ENCODE peak calls at places on chromosomes 4 and X, in eight cellular contexts. T, P, A, K, M, X, C and U are unnamed samples.

GRCh38 chr4:94711635-94712034 is 46.1 kb upstream of the BMPR1B start:
- DNase-seq in T (no peak), P (no peak), A (no peak), K (no peak), M (no peak), X (no peak), C (no peak), U (no peak)

GRCh38 chrX:48688531-48689142 is 5.0 kb downstream of the WAS start:
- DNase-seq in T (no peak), P (no peak), A (no peak), K (no peak), M (no peak), X (no peak), C (no peak), U (no peak)

GRCh38 chr4:112951362-112951962 is 98.0 kb upstream of the ANK2 start:
- DNase-seq in T (no peak), P (no peak), A (no peak), K (no peak), M (no peak), X (no peak), C (no peak), U (no peak)

GRCh38 chr4:165861378-165861777 is 11.7 kb upstream of the TLL1 start:
- DNase-seq in T (no peak), P (no peak), A (no peak), K (no peak), M (no peak), X (no peak), C (no peak), U (no peak)

GRCh38 chrX:7072856-7073255 is 74.7 kb upstream of the STS start:
- DNase-seq in T (no peak), P (no peak), A (no peak), K (no peak), M (no peak), X (no peak), C (no peak), U (no peak)

GRCh38 chrX:65697173-65697572 is 29.7 kb downstream of the MSN start:
- DNase-seq in T (no peak), P (no peak), A (no peak), K (no peak), M (no peak), X (peak; percentile 22), C (no peak), U (no peak)

GRCh38 chr4:7758444-7758815 is 181.2 kb downstream of the AFAP1 start:
- DNase-seq in T (no peak), P (no peak), A (no peak), K (no peak), M (no peak), X (no peak), C (no peak), U (peak; percentile 36)

GRCh38 chrX:17374619-17375360 is at the start of gene NHS:
- DNase-seq in T (peak; percentile 72), P (peak; percentile 90), A (peak; percentile 80), K (peak; percentile 76), M (peak; percentile 89), X (peak; percentile 56), C (no peak), U (no peak)

GRCh38 chr4:189124149-189124758 is 816.4 kb upstream of the FRG1 start:
- DNase-seq in T (no peak), P (peak; percentile 53), A (peak; percentile 33), K (no peak), M (no peak), X (peak; percentile 54), C (no peak), U (no peak)

GRCh38 chr4:2745981-2746806 is 9.9 kb downstream of the TNIP2 start:
- DNase-seq in T (no peak), P (no peak), A (peak; percentile 94), K (no peak), M (no peak), X (peak; percentile 70), C (peak; percentile 54), U (peak; percentile 74)

GRCh38 chr4:169115897-169116254 is 105.8 kb upstream of the CBR4 start:
- DNase-seq in T (no peak), P (no peak), A (peak; percentile 100), K (no peak), M (no peak), X (peak; percentile 96), C (no peak), U (no peak)

GRCh38 chrX:23103546-23103945 is 103.8 kb downstream of the DDX53 start:
- DNase-seq in T (no peak), P (peak; percentile 1), A (no peak), K (no peak), M (no peak), X (no peak), C (no peak), U (no peak)
- TF ChIP-seq CTCF in T (no peak), P (peak; percentile 17), A (no peak), K (no peak), M (no peak), X (no peak), C (no peak), U (no peak)

DNA sequence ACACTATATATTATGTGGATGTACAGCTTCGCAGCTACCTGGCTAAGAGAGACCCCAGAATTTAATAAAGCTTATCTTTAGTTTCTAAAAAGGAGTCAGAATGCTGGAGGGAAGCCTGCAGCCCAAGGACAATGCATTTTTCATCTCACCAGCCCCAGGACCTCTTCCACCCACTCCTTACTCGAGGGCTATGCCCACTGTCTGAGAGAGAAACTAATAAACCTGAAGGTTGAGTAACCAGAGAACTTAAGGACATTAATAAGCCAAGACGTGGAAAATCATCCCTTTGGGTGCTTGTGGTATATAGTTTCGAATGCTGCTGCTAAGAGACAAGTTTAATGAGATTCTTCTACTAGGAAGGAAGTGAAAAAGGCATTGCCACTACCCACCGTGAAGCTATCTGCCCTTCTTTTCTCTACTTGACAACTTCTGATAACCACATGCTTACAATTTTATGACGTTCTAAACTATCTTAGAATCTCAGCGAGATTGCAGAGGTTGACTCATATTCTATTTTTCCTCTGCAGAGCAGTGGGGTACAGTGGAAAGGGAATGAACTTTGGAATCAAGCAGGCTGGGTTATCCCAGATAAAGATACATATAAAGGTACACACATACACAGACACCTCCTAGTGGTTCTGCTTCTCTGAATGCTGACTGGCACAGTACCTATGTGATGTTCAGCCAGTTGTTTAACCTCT is 3.3 kb downstream of the RELL1 start:
- DNase-seq in T (no peak), P (no peak), A (peak; percentile 24), K (no peak), M (no peak), X (peak; percentile 29), C (no peak), U (no peak)
- TF ChIP-seq CTCF in T (no peak), P (no peak), A (no peak), K (no peak), M (no peak), X (peak; percentile 22), C (no peak), U (no peak)

GRCh38 chr4:107760281-107760947 is 40.4 kb upstream of the PAPSS1 start:
- DNase-seq in T (no peak), P (peak; percentile 23), A (no peak), K (no peak), M (no peak), X (no peak), C (no peak), U (no peak)
- TF ChIP-seq CTCF in T (peak; percentile 36), P (peak; percentile 39), A (no peak), K (no peak), M (no peak), X (peak; percentile 37), C (no peak), U (peak; percentile 38)

GRCh38 chrX:20527458-20528099 is 260.9 kb upstream of the RPS6KA3 start:
- DNase-seq in T (no peak), P (peak; percentile 36), A (no peak), K (no peak), M (no peak), X (no peak), C (no peak), U (no peak)
- TF ChIP-seq CTCF in T (peak; percentile 53), P (peak; percentile 69), A (peak; percentile 58), K (peak; percentile 58), M (peak; percentile 28), X (peak; percentile 23), C (peak; percentile 51), U (peak; percentile 88)

DNA sequence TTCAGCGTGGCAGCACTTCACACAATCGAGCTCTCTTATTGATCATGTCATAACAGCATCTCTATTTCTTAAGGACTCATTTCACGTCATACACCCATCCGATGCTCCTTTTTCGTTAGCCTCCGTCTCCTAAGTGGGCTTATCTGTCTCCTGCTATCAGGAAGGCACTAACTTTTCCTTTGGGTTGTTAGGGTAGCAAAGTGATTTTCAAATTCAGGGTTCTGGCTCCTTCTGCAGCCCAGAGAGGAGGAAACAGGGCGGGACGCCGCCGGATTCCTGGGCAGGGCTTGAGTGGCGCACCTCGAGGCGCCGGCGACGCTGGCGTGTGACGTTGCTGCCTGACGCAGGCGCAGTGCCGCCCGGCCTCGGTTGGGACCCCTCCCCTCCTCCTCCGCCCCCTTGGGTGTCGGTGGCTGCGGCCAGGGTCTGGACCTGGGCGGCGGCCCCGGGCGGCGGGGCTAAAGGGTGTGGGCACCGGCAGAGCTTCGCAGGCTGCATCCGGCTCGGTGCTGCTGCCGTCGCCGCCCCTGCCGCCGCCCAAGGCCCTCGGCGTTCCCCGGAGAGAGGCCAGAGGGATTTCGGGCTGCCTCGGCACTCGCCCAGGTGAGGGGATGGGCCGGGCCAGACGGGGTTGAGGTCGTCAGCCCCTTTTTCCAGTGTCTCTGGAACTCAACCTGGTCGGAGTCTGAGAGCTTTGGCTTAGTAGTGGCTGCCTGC is at the start of gene BLTP1:
- DNase-seq in T (peak; percentile 96), P (peak; percentile 95), A (peak; percentile 76), K (peak; percentile 88), M (peak; percentile 92), X (peak; percentile 73), C (peak; percentile 78), U (peak; percentile 96)
- TF ChIP-seq CTCF in T (no peak), P (no peak), A (no peak), K (no peak), M (no peak), X (no peak), C (no peak), U (peak; percentile 36)

GRCh38 chr4:48949086-48949485 is 37.0 kb upstream of the CWH43 start:
- DNase-seq in T (no peak), P (no peak), A (no peak), K (no peak), M (no peak), X (no peak), C (no peak), U (no peak)

GRCh38 chr4:48949518-48950207 is 36.4 kb upstream of the CWH43 start:
- DNase-seq in T (no peak), P (no peak), A (peak; percentile 90), K (no peak), M (no peak), X (no peak), C (no peak), U (no peak)

GRCh38 chr4:48944659-48945290 is 38.2 kb upstream of the OCIAD2 start:
- DNase-seq in T (no peak), P (peak; percentile 48), A (peak; percentile 61), K (no peak), M (no peak), X (no peak), C (no peak), U (no peak)

GRCh38 chr4:48945981-48946380 is 39.4 kb upstream of the OCIAD2 start:
- DNase-seq in T (no peak), P (no peak), A (no peak), K (no peak), M (no peak), X (no peak), C (no peak), U (no peak)

DNA sequence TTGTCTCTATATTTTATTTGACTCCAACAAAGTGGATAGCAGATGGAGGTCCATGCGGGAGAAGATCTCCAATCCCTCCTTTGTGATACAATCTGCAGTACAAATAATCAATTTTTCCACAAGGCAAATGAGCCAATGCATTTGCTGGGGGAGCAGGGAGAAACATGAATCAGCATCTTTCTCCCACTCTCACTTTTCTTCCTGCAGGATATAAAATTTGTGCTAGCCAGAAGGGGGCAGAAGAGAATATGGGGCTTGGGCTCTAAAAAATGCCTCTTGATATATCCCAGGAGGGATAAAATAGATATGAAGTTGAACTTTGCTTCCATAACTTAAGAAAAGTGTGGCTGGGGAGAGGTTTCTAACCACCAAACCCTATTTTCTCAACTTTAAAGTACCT is 38.3 kb upstream of the CWH43 start:
- DNase-seq in T (no peak), P (no peak), A (no peak), K (no peak), M (no peak), X (no peak), C (no peak), U (no peak)
- TF ChIP-seq CTCF in T (no peak), P (peak; percentile 10), A (no peak), K (no peak), M (no peak), X (peak; percentile 15), C (no peak), U (no peak)